ENCODE peak calls at places on chromosomes 4 and X, in seven cellular contexts. S, B, L, X, Q, K and U are unnamed samples.

GRCh38 chrX:10166731-10167149 is 10.0 kb downstream of the CLCN4 start:
- DNase-seq in S (no peak), B (peak), L (no peak), X (no peak), Q (no peak), K (no peak), U (no peak)

GRCh38 chrX:130393451-130394074 is 8.1 kb upstream of the GPR119 start:
- DNase-seq in S (peak), B (no peak), L (peak), X (no peak), Q (no peak), K (peak), U (no peak)

GRCh38 chr4:87882861-87883260 is 50.1 kb downstream of the MEPE start:
- DNase-seq in S (no peak), B (no peak), L (no peak), X (no peak), Q (no peak), K (peak), U (no peak)

GRCh38 chrX:790780-791360 is 160.3 kb downstream of the SHOX start:
- DNase-seq in S (no peak), B (no peak), L (no peak), X (no peak), Q (no peak), K (no peak), U (no peak)

GRCh38 chr4:6647582-6648230 is 7.2 kb downstream of the MRFAP1 start:
- DNase-seq in S (no peak), B (no peak), L (no peak), X (no peak), Q (no peak), K (no peak), U (no peak)

GRCh38 chr4:28443786-28444412 is 1583.3 kb downstream of the STIM2 start:
- DNase-seq in S (no peak), B (no peak), L (peak), X (no peak), Q (no peak), K (peak), U (no peak)

GRCh38 chrX:105502336-105502735 is 281.8 kb upstream of the TEX13A start:
- DNase-seq in S (no peak), B (no peak), L (no peak), X (no peak), Q (no peak), K (peak), U (no peak)

GRCh38 chrX:148133099-148133725 is 152.1 kb downstream of the FMR1NB start:
- DNase-seq in S (no peak), B (no peak), L (no peak), X (no peak), Q (no peak), K (no peak), U (no peak)

GRCh38 chrX:65528705-65529340 is 5.8 kb downstream of the LAS1L start:
- DNase-seq in S (peak), B (no peak), L (no peak), X (no peak), Q (peak), K (peak), U (no peak)

GRCh38 chr4:26594371-26594770 is 10.5 kb downstream of the TBC1D19 start:
- DNase-seq in S (no peak), B (no peak), L (no peak), X (no peak), Q (no peak), K (no peak), U (no peak)

GRCh38 chr4:126533176-126533575 is 1099.6 kb upstream of the INTU start:
- DNase-seq in S (no peak), B (no peak), L (no peak), X (no peak), Q (no peak), K (peak), U (no peak)

GRCh38 chr4:16532240-16532990 is 306.1 kb upstream of the TAPT1 start:
- DNase-seq in S (peak), B (no peak), L (no peak), X (peak), Q (no peak), K (peak), U (no peak)

GRCh38 chrX:7119927-7120577 is 27.5 kb upstream of the STS start:
- DNase-seq in S (no peak), B (no peak), L (no peak), X (no peak), Q (no peak), K (no peak), U (no peak)

GRCh38 chr4:73213917-73214663 is 44.5 kb downstream of the ANKRD17 start:
- DNase-seq in S (no peak), B (no peak), L (no peak), X (no peak), Q (no peak), K (peak), U (no peak)

GRCh38 chr4:155906554-155907247 is 3.2 kb downstream of the TDO2 start:
- DNase-seq in S (peak), B (no peak), L (peak), X (no peak), Q (no peak), K (peak), U (no peak)

GRCh38 chrX:113586281-113586898 is 745.8 kb upstream of the AMOT start:
- DNase-seq in S (no peak), B (no peak), L (no peak), X (no peak), Q (no peak), K (no peak), U (no peak)
- H3K4me3 ChIP-seq in S (no peak), B (no peak), L (no peak), X (no peak), Q (no peak), K (no peak), U (no peak)

DNA sequence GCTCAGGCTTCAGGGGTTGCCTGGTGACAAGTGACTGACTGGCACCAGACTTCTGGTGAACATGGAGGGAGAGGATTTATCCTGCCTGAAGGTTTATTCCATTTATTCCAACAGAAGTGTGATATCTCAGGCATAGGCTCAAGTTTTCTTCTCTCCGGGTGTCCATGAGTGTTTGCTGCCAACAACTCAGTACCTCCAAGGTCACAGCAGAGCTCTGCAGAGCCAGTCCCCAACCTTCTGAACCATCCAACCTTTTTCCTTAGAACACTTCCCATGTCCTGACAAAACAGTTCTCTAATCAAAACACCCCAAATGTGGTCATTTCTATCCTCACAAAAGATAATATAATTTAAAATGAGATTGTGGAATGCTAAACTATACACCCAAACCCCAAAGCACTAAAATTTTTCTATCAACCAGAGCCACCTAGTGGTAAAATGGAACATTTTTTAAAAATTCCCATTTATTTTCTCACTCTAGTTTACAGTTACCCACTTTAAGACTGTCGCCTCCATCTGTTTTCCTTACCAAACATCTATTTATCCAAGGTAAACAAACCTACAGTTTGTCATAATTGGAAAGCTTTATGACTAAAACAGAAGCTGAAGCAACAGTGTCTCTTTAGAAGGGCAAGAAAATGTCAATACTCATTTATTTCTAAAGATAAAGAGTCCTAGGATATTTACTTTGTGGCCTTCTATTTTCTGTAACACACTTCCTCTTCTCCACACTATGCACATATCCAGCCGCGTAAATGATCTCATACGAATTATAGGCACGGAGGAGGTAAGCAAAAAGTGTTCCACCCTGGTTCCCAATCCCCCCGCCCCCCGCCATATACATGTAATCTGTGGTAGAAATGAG is 39.5 kb downstream of the TMEM154 start:
- DNase-seq in S (no peak), B (no peak), L (no peak), X (peak), Q (no peak), K (no peak), U (no peak)
- H3K4me3 ChIP-seq in S (no peak), B (no peak), L (no peak), X (no peak), Q (no peak), K (no peak), U (no peak)

GRCh38 chr4:123856689-123857545 is 460.3 kb downstream of the SPRY1 start:
- DNase-seq in S (peak), B (no peak), L (no peak), X (peak), Q (no peak), K (peak), U (no peak)
- H3K4me3 ChIP-seq in S (no peak), B (no peak), L (no peak), X (no peak), Q (no peak), K (no peak), U (peak)

DNA sequence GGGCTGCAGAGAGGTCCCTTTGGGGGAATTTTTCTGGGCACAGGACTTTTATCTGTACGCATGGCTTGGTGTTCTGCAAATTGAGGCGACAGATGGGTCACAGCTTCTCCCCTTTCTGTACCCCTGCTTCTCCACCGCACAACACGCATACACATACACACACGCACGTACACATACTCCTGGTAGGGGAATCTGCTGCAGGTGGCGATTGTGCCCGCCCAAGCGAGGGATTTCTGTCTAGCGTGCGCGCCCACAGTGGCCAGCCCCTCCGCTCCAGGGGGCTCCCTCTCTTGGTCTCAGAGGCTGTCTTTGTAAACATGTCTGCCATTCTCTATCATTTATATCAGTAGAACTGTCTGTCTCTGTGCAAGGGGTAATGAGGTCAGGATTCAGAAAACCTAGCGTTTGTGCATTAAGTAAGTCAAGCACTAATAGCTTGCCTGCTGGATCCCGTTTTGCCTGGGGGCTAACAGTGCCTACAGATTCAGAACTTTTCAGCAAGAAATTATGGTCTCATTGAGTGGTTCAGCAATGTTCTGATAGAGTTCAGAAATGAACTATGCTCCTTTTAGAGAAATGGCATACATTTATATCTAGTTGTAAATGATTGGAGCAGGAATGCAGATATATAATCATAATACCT is 2.2 kb downstream of the GRID2 start:
- DNase-seq in S (no peak), B (no peak), L (no peak), X (no peak), Q (no peak), K (no peak), U (no peak)
- H3K4me3 ChIP-seq in S (no peak), B (peak), L (peak), X (no peak), Q (no peak), K (peak), U (peak)

DNA sequence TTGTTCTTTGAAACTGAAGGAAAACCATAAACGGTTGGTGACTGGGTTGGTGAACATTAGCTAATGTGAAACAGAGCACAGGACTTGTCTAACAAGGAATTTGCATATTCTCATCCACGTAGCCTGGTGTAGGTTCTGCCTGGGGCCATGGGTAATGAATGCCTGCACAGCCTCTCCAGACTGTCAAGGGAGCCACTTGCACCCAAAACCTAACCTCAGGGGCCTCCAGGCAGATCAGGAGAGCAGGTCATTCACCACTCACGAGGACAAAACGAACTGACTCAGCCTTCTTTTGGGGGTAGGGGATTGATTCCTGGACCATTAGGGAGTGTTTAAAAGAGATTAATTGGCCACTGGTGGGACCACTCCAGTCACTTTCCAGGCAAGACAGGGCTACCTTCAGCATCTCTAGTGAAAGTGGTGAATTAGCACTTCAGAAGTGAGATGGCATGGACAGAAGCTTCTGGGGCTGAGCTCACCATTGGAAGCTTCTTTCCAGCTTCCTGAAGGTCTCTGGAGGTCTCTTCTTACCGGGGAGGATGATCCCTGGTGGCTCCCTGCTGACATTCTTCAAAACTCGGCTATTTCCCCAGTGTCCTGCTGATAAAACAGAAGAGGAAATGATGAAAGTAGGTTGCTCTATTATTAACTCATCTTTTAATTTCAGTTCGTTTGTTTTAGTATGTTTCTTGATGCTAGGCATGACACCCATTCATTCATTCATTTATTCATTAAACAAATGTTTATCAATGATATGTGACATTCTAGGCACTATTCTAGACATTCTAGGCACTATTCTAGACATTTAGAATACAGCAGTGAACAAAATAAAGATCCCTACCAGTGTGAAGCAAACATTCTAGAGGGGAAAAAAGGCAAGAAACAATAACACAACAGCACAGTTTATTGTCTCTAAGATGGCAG is 104.5 kb upstream of the LNX1 start:
- DNase-seq in S (no peak), B (no peak), L (no peak), X (no peak), Q (no peak), K (no peak), U (no peak)
- H3K4me3 ChIP-seq in S (no peak), B (no peak), L (no peak), X (no peak), Q (no peak), K (no peak), U (no peak)

GRCh38 chrX:47234583-47234982 is 1.8 kb downstream of the USP11 start:
- DNase-seq in S (no peak), B (no peak), L (no peak), X (no peak), Q (no peak), K (no peak), U (no peak)
- H3K4me3 ChIP-seq in S (peak), B (peak), L (peak), X (peak), Q (no peak), K (peak), U (peak)